ENCODE peak calls at places on chromosomes 4 and X, in five cellular contexts. X is effector CD4-positive, alpha-beta T cell; E is HAP-1; V is AG09319; B is LoVo. I is an unnamed sample.
A peak's percentile ranks its signal among the peaks of the same experiment; 100 is the strongest.

GRCh38 chrX:46279214-46279924 is 265.9 kb downstream of the ZNF674 start:
- DNase-seq in X (no peak), B (no peak), E (peak; percentile 91), V (no peak), I (no peak)

GRCh38 chrX:24169211-24169610 is 19.7 kb downstream of the ZFX start:
- DNase-seq in B (no peak), X (no peak), E (no peak), V (no peak), I (no peak)

GRCh38 chr4:153634737-153635353 is 49.2 kb upstream of the TLR2 start:
- DNase-seq in X (no peak), E (no peak), B (peak; percentile 12), V (no peak), I (no peak)

GRCh38 chr4:139593091-139593564 is 37.1 kb upstream of the SETD7 start:
- DNase-seq in B (no peak), V (no peak), E (no peak), X (no peak), I (no peak)

GRCh38 chr4:106303548-106303947 is 12.5 kb downstream of the TBCK start:
- DNase-seq in B (no peak), V (no peak), E (no peak), X (no peak), I (no peak)

GRCh38 chrX:118740276-118740889 is 13.0 kb downstream of the IL13RA1 start:
- DNase-seq in B (no peak), V (no peak), E (no peak), X (no peak), I (no peak)

GRCh38 chr4:119729815-119730643 is 101.4 kb upstream of the PDE5A start:
- DNase-seq in E (no peak), B (peak; percentile 87), V (peak; percentile 90), X (no peak), I (no peak)

GRCh38 chr4:7224001-7224400 is 31.7 kb downstream of the SORCS2 start:
- DNase-seq in E (no peak), B (no peak), V (no peak), X (no peak), I (no peak)

GRCh38 chr4:137610960-137611359 is 78.7 kb upstream of the PCDH18 start:
- DNase-seq in X (no peak), E (peak; percentile 50), V (no peak), B (no peak), I (no peak)

GRCh38 chr4:100340534-100341364 is 150.5 kb upstream of the DDIT4L start:
- DNase-seq in B (no peak), V (peak; percentile 55), E (no peak), X (no peak), I (no peak)

GRCh38 chr4:121736735-121737351 is 28.1 kb downstream of the SMIM43 start:
- DNase-seq in V (no peak), B (peak; percentile 42), X (no peak), E (peak; percentile 43), I (no peak)

GRCh38 chr4:47145630-47146029 is 114.3 kb downstream of the GABRB1 start:
- DNase-seq in X (no peak), E (no peak), B (no peak), V (no peak), I (peak; percentile 5)

GRCh38 chrX:20224814-20225487 is 41.8 kb downstream of the RPS6KA3 start:
- DNase-seq in E (no peak), X (no peak), B (no peak), V (no peak), I (no peak)

GRCh38 chr4:122665148-122665547 is 44.3 kb upstream of the IL21 start:
- DNase-seq in B (no peak), X (no peak), E (no peak), V (no peak), I (no peak)

GRCh38 chr4:25837107-25837506 is 25.7 kb downstream of the SEL1L3 start:
- DNase-seq in E (no peak), V (no peak), B (no peak), X (no peak), I (no peak)